ENCODE peak calls at places on chromosomes 11 and 22, in nine cellular contexts. One of them, this sample, is unnamed.
A peak's percentile ranks its signal among the peaks of the same experiment; 100 is the strongest.

GRCh38 chr11:126949066-126949945 is 51.3 kb downstream of the KIRREL3 start:
- DNase-seq in non-pigmented ciliary epithelial cell: no peak
- DNase-seq in mucosa of gallbladder: no peak
- DNase-seq in naive thymus-derived CD4-positive, alpha-beta T cell: no peak
- DNase-seq in CD4-positive, CD25-positive, alpha-beta regulatory T cell: no peak
- DNase-seq in stimulated activated CD8-positive, alpha-beta memory T cell treated with anti-CD3 and anti-CD28 coated beads, Interleukin-15, amount 100 ng/mL, for 4 hours: no peak
- DNase-seq in HFFc6: peak; percentile 58
- DNase-seq in nucleus accumbens: no peak
- DNase-seq in AG09309: no peak
- DNase-seq in this sample: no peak

GRCh38 chr11:120558754-120559431 is 47.3 kb downstream of the GRIK4 start:
- DNase-seq in AG09309: no peak
- DNase-seq in HFFc6: no peak
- DNase-seq in non-pigmented ciliary epithelial cell: no peak
- DNase-seq in naive thymus-derived CD4-positive, alpha-beta T cell: no peak
- DNase-seq in CD4-positive, CD25-positive, alpha-beta regulatory T cell: no peak
- DNase-seq in mucosa of gallbladder: no peak
- DNase-seq in nucleus accumbens: no peak
- DNase-seq in stimulated activated CD8-positive, alpha-beta memory T cell treated with anti-CD3 and anti-CD28 coated beads, Interleukin-15, amount 100 ng/mL, for 4 hours: no peak
- DNase-seq in this sample: no peak

GRCh38 chr11:68651985-68652682 is 32.2 kb upstream of the GAL start:
- DNase-seq in naive thymus-derived CD4-positive, alpha-beta T cell: no peak
- DNase-seq in CD4-positive, CD25-positive, alpha-beta regulatory T cell: no peak
- DNase-seq in HFFc6: no peak
- DNase-seq in non-pigmented ciliary epithelial cell: no peak
- DNase-seq in nucleus accumbens: no peak
- DNase-seq in AG09309: no peak
- DNase-seq in mucosa of gallbladder: no peak
- DNase-seq in stimulated activated CD8-positive, alpha-beta memory T cell treated with anti-CD3 and anti-CD28 coated beads, Interleukin-15, amount 100 ng/mL, for 4 hours: no peak
- DNase-seq in this sample: no peak

GRCh38 chr22:32780726-32781310 is 20.7 kb upstream of the TIMP3 start:
- DNase-seq in CD4-positive, CD25-positive, alpha-beta regulatory T cell: no peak
- DNase-seq in AG09309: no peak
- DNase-seq in non-pigmented ciliary epithelial cell: no peak
- DNase-seq in HFFc6: no peak
- DNase-seq in nucleus accumbens: no peak
- DNase-seq in naive thymus-derived CD4-positive, alpha-beta T cell: no peak
- DNase-seq in stimulated activated CD8-positive, alpha-beta memory T cell treated with anti-CD3 and anti-CD28 coated beads, Interleukin-15, amount 100 ng/mL, for 4 hours: no peak
- DNase-seq in mucosa of gallbladder: no peak
- DNase-seq in this sample: no peak

GRCh38 chr11:45527898-45528297 is 137.5 kb downstream of the CHST1 start:
- DNase-seq in naive thymus-derived CD4-positive, alpha-beta T cell: no peak
- DNase-seq in non-pigmented ciliary epithelial cell: no peak
- DNase-seq in mucosa of gallbladder: no peak
- DNase-seq in CD4-positive, CD25-positive, alpha-beta regulatory T cell: peak; percentile 6
- DNase-seq in stimulated activated CD8-positive, alpha-beta memory T cell treated with anti-CD3 and anti-CD28 coated beads, Interleukin-15, amount 100 ng/mL, for 4 hours: no peak
- DNase-seq in nucleus accumbens: no peak
- DNase-seq in AG09309: no peak
- DNase-seq in HFFc6: no peak
- DNase-seq in this sample: no peak

GRCh38 chr11:61919841-61920631 is 2.7 kb upstream of the RAB3IL1 start:
- DNase-seq in HFFc6: no peak
- DNase-seq in nucleus accumbens: no peak
- DNase-seq in CD4-positive, CD25-positive, alpha-beta regulatory T cell: no peak
- DNase-seq in AG09309: no peak
- DNase-seq in mucosa of gallbladder: peak; percentile 10
- DNase-seq in non-pigmented ciliary epithelial cell: no peak
- DNase-seq in naive thymus-derived CD4-positive, alpha-beta T cell: no peak
- DNase-seq in stimulated activated CD8-positive, alpha-beta memory T cell treated with anti-CD3 and anti-CD28 coated beads, Interleukin-15, amount 100 ng/mL, for 4 hours: no peak
- DNase-seq in this sample: no peak

GRCh38 chr22:35641494-35642120 is 6.6 kb upstream of the APOL6 start:
- DNase-seq in HFFc6: no peak
- DNase-seq in CD4-positive, CD25-positive, alpha-beta regulatory T cell: no peak
- DNase-seq in naive thymus-derived CD4-positive, alpha-beta T cell: no peak
- DNase-seq in nucleus accumbens: no peak
- DNase-seq in mucosa of gallbladder: no peak
- DNase-seq in stimulated activated CD8-positive, alpha-beta memory T cell treated with anti-CD3 and anti-CD28 coated beads, Interleukin-15, amount 100 ng/mL, for 4 hours: no peak
- DNase-seq in non-pigmented ciliary epithelial cell: no peak
- DNase-seq in AG09309: no peak
- DNase-seq in this sample: no peak

GRCh38 chr22:37533995-37534394 is 14.8 kb upstream of the CARD10 start:
- DNase-seq in HFFc6: peak; percentile 69
- DNase-seq in nucleus accumbens: no peak
- DNase-seq in mucosa of gallbladder: no peak
- DNase-seq in naive thymus-derived CD4-positive, alpha-beta T cell: no peak
- DNase-seq in CD4-positive, CD25-positive, alpha-beta regulatory T cell: no peak
- DNase-seq in AG09309: no peak
- DNase-seq in stimulated activated CD8-positive, alpha-beta memory T cell treated with anti-CD3 and anti-CD28 coated beads, Interleukin-15, amount 100 ng/mL, for 4 hours: no peak
- DNase-seq in non-pigmented ciliary epithelial cell: peak; percentile 53
- DNase-seq in this sample: no peak

GRCh38 chr22:45830531-45831245 is 146.3 kb downstream of the WNT7B start:
- DNase-seq in CD4-positive, CD25-positive, alpha-beta regulatory T cell: no peak
- DNase-seq in nucleus accumbens: no peak
- DNase-seq in HFFc6: peak; percentile 66
- DNase-seq in AG09309: no peak
- DNase-seq in non-pigmented ciliary epithelial cell: peak; percentile 19
- DNase-seq in naive thymus-derived CD4-positive, alpha-beta T cell: no peak
- DNase-seq in mucosa of gallbladder: no peak
- DNase-seq in stimulated activated CD8-positive, alpha-beta memory T cell treated with anti-CD3 and anti-CD28 coated beads, Interleukin-15, amount 100 ng/mL, for 4 hours: no peak
- DNase-seq in this sample: peak; percentile 34